ENCODE peak calls at places on chromosomes 3 and 15, in eight cellular contexts. R is neuronal stem cell, T is DND-41, V is spleen, S is H9, I is esophagus squamous epithelium, G is heart right ventricle, E is endodermal cell. H is an unnamed sample.

GRCh38 chr15:77659350-77660321 is 26.9 kb upstream of the LINGO1 start:
- DNase-seq in R (no peak), T (peak; percentile 70), V (no peak), S (peak; percentile 75), I (no peak), G (peak; percentile 35), E (peak; percentile 89), H (no peak)

GRCh38 chr3:15797600-15798303 is at the start of gene ANKRD28:
- DNase-seq in R (peak; percentile 30), T (peak; percentile 51), V (no peak), S (no peak), I (no peak), G (no peak), E (peak; percentile 50), H (no peak)

GRCh38 chr15:32030795-32031194 is 480 bp downstream of the CHRNA7 start:
- DNase-seq in R (no peak), T (no peak), V (no peak), S (peak; percentile 41), I (no peak), G (no peak), E (peak; percentile 77), H (no peak)

GRCh38 chr3:13194285-13195209 is 121.3 kb upstream of the IQSEC1 start:
- DNase-seq in R (no peak), T (no peak), V (no peak), S (no peak), I (no peak), G (no peak), E (no peak), H (no peak)

GRCh38 chr3:196636369-196637349 is 2.8 kb upstream of the NRROS start:
- DNase-seq in R (no peak), T (peak; percentile 74), V (peak; percentile 74), S (no peak), I (no peak), G (no peak), E (no peak), H (peak; percentile 75)

GRCh38 chr3:30076899-30077298 is 529.5 kb upstream of the TGFBR2 start:
- DNase-seq in R (no peak), T (no peak), V (no peak), S (no peak), I (no peak), G (no peak), E (no peak), H (no peak)

GRCh38 chr15:94056314-94056713 is 175.0 kb upstream of the MCTP2 start:
- DNase-seq in R (no peak), T (no peak), V (no peak), S (no peak), I (no peak), G (no peak), E (no peak), H (no peak)

GRCh38 chr15:61639491-61639890 is 410.4 kb upstream of the RORA start:
- DNase-seq in R (no peak), T (no peak), V (no peak), S (no peak), I (no peak), G (no peak), E (no peak), H (no peak)

GRCh38 chr15:71485094-71485693 is 325.2 kb upstream of the NR2E3 start:
- DNase-seq in R (no peak), T (no peak), V (no peak), S (no peak), I (no peak), G (no peak), E (peak; percentile 63), H (no peak)

GRCh38 chr3:98954242-98954641 is 52.7 kb upstream of the DCBLD2 start:
- DNase-seq in R (no peak), T (no peak), V (no peak), S (no peak), I (no peak), G (no peak), E (no peak), H (no peak)

GRCh38 chr15:52790166-52790708 is at the start of gene ONECUT1:
- DNase-seq in R (peak; percentile 79), T (peak; percentile 68), V (peak; percentile 82), S (peak; percentile 82), I (no peak), G (peak; percentile 16), E (peak; percentile 91), H (peak; percentile 86)

GRCh38 chr3:56928379-56929068 is 126.8 kb upstream of the ARHGEF3 start:
- DNase-seq in R (no peak), T (peak; percentile 69), V (no peak), S (no peak), I (no peak), G (no peak), E (peak; percentile 48), H (no peak)

GRCh38 chr3:17500618-17501017 is 241.8 kb downstream of the TBC1D5 start:
- DNase-seq in R (no peak), T (no peak), V (no peak), S (no peak), I (no peak), G (no peak), E (no peak), H (no peak)

GRCh38 chr3:24365168-24365567 is 129.5 kb downstream of the THRB start:
- DNase-seq in R (no peak), T (no peak), V (no peak), S (no peak), I (no peak), G (peak; percentile 51), E (no peak), H (peak; percentile 72)
- H3K27ac ChIP-seq in R (no peak overlapping the region), T (no peak overlapping the region), V (no peak overlapping the region), S (no peak overlapping the region), I (no peak overlapping the region), G (no peak overlapping the region), E (no peak overlapping the region), H (no peak overlapping the region)

DNA sequence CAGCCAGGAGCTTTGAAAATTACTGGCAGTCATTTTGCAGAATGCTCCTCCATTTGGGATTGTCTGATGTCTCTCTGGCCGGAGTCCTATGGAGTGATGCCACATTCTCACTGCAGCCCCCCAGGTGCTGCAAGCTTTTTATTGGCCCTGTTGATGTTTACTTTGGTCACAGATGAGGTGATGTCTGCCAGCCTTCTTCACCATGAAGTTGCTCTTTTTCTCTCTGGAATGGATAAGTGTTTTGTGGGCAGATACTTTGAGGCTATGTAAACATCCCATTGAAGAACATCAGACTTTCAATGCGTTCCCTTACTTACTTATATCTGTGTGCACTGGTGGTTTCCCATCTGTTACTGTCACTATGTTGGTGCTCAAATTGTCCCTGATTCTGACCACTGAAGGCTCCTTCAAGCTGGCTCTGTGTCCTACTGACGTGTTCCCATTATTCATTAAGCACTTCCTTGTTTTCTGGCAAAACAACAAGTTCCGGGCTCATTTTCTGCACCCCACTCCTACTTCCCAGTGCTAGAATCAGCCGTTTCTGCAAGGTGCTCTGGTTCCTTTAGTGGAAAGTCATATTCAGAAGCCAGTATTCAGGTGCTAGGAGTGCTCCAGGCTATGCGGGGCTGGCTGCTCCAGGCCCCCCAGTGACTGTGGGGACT is 1.4 kb upstream of the CLEC3B start:
- DNase-seq in R (no peak), T (no peak), V (no peak), S (no peak), I (no peak), G (peak; percentile 56), E (no peak), H (no peak)
- H3K27ac ChIP-seq in R (no peak overlapping the region), T (no peak overlapping the region), V (peak overlapping the region; percentile 43), S (no peak overlapping the region), I (peak overlapping the region; percentile 74), G (peak overlapping the region; percentile 81), E (no peak overlapping the region), H (no peak overlapping the region)

GRCh38 chr3:171177056-171177455 is 150.5 kb upstream of the SLC2A2 start:
- DNase-seq in R (no peak), T (no peak), V (no peak), S (no peak), I (no peak), G (no peak), E (no peak), H (no peak)

GRCh38 chr3:171177553-171177952 is 151.0 kb upstream of the SLC2A2 start:
- DNase-seq in R (no peak), T (no peak), V (no peak), S (no peak), I (no peak), G (no peak), E (no peak), H (no peak)

GRCh38 chr3:171175840-171176239 is 149.3 kb upstream of the SLC2A2 start:
- DNase-seq in R (no peak), T (no peak), V (no peak), S (no peak), I (no peak), G (no peak), E (no peak), H (no peak)

GRCh38 chr3:171178714-171179113 is 152.2 kb upstream of the SLC2A2 start:
- DNase-seq in R (no peak), T (no peak), V (no peak), S (no peak), I (no peak), G (no peak), E (no peak), H (no peak)

DNA sequence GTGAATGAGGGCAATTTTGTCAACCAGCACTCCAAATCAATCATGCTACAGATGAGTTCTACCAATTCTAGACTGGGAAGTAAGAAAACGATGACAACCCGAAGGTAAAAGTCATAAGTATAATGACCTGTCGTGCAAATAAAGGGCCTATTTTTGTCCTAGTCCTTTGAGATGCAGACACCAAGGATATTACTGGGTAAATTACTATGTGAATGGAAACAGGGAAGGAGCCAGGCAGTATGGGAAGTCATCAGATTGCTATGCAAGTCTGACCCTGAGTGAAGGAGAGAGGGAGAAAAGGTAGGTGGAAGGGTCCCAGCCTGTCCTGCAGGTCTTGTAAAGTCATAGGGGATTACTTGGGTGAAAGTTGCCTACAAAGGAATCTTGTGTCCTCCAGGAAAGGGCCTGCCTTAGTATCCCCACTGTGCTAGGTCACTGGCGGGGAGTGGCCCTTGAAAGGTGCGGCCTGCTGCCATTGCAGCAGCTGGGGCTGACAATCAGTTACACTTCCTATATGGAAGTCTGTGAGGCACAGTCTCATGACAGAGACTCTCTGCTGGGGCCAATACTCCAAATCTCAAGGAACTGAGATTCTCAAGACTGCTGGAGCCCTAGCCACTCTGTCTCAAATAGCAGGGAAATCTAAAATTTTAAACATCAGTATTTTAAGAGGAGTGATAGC is 149.9 kb upstream of the SLC2A2 start:
- DNase-seq in R (no peak), T (no peak), V (no peak), S (no peak), I (no peak), G (no peak), E (no peak), H (no peak)
- H3K27ac ChIP-seq in R (no peak overlapping the region), T (no peak overlapping the region), V (no peak overlapping the region), S (no peak overlapping the region), I (peak overlapping the region; percentile 31), G (peak overlapping the region; percentile 43), E (no peak overlapping the region), H (no peak overlapping the region)

GRCh38 chr3:125028657-125029056 is 27.1 kb downstream of the HEG1 start:
- DNase-seq in R (no peak), T (no peak), V (no peak), S (no peak), I (no peak), G (no peak), E (no peak), H (no peak)

GRCh38 chr3:125022186-125022585 is 33.6 kb downstream of the HEG1 start:
- DNase-seq in R (no peak), T (no peak), V (no peak), S (no peak), I (no peak), G (no peak), E (no peak), H (no peak)

GRCh38 chr3:125025647-125026046 is 30.1 kb downstream of the HEG1 start:
- DNase-seq in R (no peak), T (no peak), V (no peak), S (no peak), I (no peak), G (no peak), E (no peak), H (no peak)

GRCh38 chr3:125023833-125024560 is 31.8 kb downstream of the HEG1 start:
- DNase-seq in R (no peak), T (no peak), V (no peak), S (no peak), I (no peak), G (no peak), E (no peak), H (no peak)

GRCh38 chr3:125024817-125025216 is 31.0 kb downstream of the HEG1 start:
- DNase-seq in R (no peak), T (no peak), V (no peak), S (no peak), I (no peak), G (peak; percentile 65), E (no peak), H (no peak)
- H3K27ac ChIP-seq in R (no peak overlapping the region), T (no peak overlapping the region), V (peak overlapping the region; percentile 43), S (no peak overlapping the region), I (no peak overlapping the region), G (peak overlapping the region; percentile 23), E (no peak overlapping the region), H (no peak overlapping the region)

H was measured in aorta.